ENCODE peak calls at places on chromosomes 4 and X, in six cellular contexts. A is PC-9; Q is heart left ventricle; I is neuronal stem cell; M is tibial nerve; C is CD4-positive, alpha-beta memory T cell. K is an unnamed sample.
A peak's percentile ranks its signal among the peaks of the same experiment; 100 is the strongest.

GRCh38 chr4:150140774-150141400 is 62.6 kb downstream of the DCLK2 start:
- DNase-seq in A (no peak), Q (no peak), I (no peak), M (no peak), C (no peak), K (no peak)

GRCh38 chr4:72900952-72901351 is 168.6 kb downstream of the COX18 start:
- DNase-seq in A (no peak), Q (no peak), I (no peak), M (no peak), C (no peak), K (no peak)

GRCh38 chr4:152052431-152053057 is 291.7 kb upstream of the GATB start:
- DNase-seq in A (no peak), Q (no peak), I (no peak), M (no peak), C (no peak), K (no peak)

GRCh38 chr4:158998624-158999023 is 104.3 kb upstream of the RAPGEF2 start:
- DNase-seq in A (no peak), Q (no peak), I (no peak), M (no peak), C (no peak), K (no peak)

GRCh38 chr4:26238782-26239647 is 81.8 kb upstream of the RBPJ start:
- DNase-seq in A (no peak), Q (no peak), I (peak; percentile 58), M (peak; percentile 43), C (no peak), K (no peak)

GRCh38 chrX:18701621-18702361 is 5.7 kb upstream of the PPEF1 start:
- DNase-seq in A (peak; percentile 30), Q (no peak), I (no peak), M (peak; percentile 6), C (no peak), K (peak; percentile 38)

GRCh38 chrX:50202539-50202938 is 1.7 kb upstream of the AKAP4 start:
- DNase-seq in A (no peak), Q (no peak), I (no peak), M (no peak), C (no peak), K (no peak)

GRCh38 chr4:139740531-139741041 is 75.0 kb downstream of the MGST2 start:
- DNase-seq in A (peak; percentile 58), Q (peak; percentile 77), I (no peak), M (peak; percentile 75), C (no peak), K (peak; percentile 88)

GRCh38 chrX:107742754-107743191 is 32.8 kb downstream of the TSC22D3 start:
- DNase-seq in A (no peak), Q (peak; percentile 64), I (no peak), M (no peak), C (peak; percentile 36), K (no peak)

GRCh38 chrX:71053217-71053621 is 14.9 kb downstream of the SNX12 start:
- DNase-seq in A (no peak), Q (no peak), I (peak; percentile 62), M (no peak), C (peak; percentile 28), K (no peak)

GRCh38 chr4:68368566-68369473 is 18.9 kb upstream of the YTHDC1 start:
- DNase-seq in A (peak; percentile 32), Q (no peak), I (no peak), M (no peak), C (no peak), K (no peak)

GRCh38 chr4:1556541-1557220 is 127.4 kb downstream of the FAM53A start:
- DNase-seq in A (no peak), Q (no peak), I (no peak), M (no peak), C (no peak), K (no peak)

GRCh38 chrX:152833378-152833777 is 2.5 kb downstream of the NSDHL start:
- DNase-seq in A (no peak), Q (no peak), I (no peak), M (no peak), C (no peak), K (no peak)

DNA sequence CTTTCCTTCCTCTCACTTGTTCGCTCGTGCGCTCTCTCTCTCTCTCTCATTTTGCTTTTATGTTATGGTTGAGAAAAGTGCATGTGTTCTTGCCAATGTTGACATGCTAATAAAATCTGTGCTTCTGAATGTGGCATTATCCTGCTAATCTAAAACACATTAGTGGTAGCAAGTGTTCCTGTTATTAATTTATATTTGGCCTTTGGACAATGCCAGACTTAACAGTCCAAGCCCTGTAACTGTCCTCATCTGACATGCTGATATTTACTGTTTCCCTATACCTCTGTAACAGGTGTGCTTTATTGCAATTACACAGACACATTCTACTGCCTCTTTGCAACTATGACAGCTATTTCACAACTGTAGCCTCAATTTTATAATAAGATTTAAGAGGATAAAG is 2.7 kb downstream of the PPARGC1A start:
- DNase-seq in A (no peak), Q (no peak), I (no peak), M (no peak), C (no peak), K (no peak)
- H3K4me1 ChIP-seq in A (no peaks in the 10 kb centered on the region), Q (peaks cover 6% of the 10 kb centered on the region), I (peaks cover 6% of the 10 kb centered on the region), M (no peaks in the 10 kb centered on the region), C (no peaks in the 10 kb centered on the region), K (peaks cover 31% of the 10 kb centered on the region)

GRCh38 chr4:119246177-119246576 is 33.7 kb downstream of the USP53 start:
- DNase-seq in A (no peak), Q (no peak), I (no peak), M (no peak), C (no peak), K (no peak)

GRCh38 chr4:119243868-119244267 is 31.4 kb downstream of the USP53 start:
- DNase-seq in A (no peak), Q (no peak), I (no peak), M (no peak), C (no peak), K (no peak)

GRCh38 chr4:119242417-119242816 is 29.9 kb downstream of the USP53 start:
- DNase-seq in A (no peak), Q (no peak), I (no peak), M (no peak), C (no peak), K (no peak)

GRCh38 chr4:119244832-119245231 is 32.3 kb downstream of the USP53 start:
- DNase-seq in A (no peak), Q (no peak), I (no peak), M (no peak), C (no peak), K (no peak)

DNA sequence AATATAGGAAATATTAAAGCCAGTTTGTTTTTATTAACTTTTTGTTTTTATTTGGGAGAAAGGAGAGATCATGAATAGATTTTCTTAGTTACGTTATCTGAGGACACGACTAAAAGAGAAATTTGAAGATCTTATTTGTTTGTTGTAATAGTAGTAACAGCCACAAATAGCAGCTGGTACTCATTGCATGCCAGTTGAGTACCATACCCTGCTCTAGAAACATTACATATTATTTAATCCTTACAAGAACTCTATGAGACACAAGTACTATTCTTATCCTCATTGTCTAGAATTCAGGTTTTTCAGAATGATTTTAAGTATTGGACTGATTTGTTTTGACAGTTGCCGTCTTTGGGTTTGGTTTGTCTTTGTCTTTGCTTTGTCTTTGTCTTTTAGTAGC is 31.8 kb downstream of the USP53 start:
- DNase-seq in A (no peak), Q (no peak), I (no peak), M (no peak), C (no peak), K (no peak)
- H3K36me3 ChIP-seq in A (no peaks in the 10 kb centered on the region), Q (peaks cover 63% of the 10 kb centered on the region), I (no peaks in the 10 kb centered on the region), M (peaks cover 71% of the 10 kb centered on the region), C (peaks cover 16% of the 10 kb centered on the region), K (peaks cover 49% of the 10 kb centered on the region)

DNA sequence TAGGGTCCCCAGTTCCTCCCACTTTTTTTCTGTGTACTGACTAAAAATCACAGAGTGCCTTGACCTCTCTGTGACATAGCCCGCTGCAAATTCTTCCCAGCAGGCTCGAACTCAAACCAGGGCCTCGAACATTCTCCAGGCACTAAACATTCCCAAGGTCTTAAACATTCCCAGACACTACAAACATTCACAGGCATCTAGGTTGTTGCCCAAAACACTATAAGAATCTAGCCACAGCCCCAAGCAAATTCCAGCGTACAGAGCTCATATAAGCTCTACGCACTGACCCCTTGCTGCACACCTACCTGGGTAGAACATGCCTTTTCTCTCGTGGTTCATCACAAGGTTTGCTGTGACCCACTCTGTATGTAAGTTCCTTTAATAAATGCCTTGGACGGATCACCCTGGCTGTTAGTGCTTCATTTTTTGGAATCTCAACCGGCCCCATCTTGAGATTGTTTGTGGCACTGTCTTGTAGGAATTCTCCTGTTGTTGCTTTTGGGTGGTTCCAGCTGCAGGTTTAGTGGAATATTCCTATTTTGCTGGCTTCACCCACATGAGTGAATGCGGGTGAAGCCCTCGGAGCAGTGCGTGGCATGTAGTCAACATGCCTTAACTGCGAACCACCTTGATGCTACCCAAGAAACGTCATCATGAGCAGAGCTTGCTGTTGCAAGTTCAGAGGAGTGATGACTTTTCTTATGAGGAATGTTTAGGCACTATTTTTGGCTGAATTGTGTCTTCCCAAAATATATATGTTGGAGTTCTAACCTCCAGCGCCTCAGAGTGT is 230.0 kb downstream of the HS3ST1 start:
- DNase-seq in A (no peak), Q (no peak), I (no peak), M (no peak), C (no peak), K (no peak)
- H3K9me3 ChIP-seq in A (no peaks in the 10 kb centered on the region), Q (no peaks in the 10 kb centered on the region), I (no peaks in the 10 kb centered on the region), M (no peaks in the 10 kb centered on the region), C (no peaks in the 10 kb centered on the region), K (no peaks in the 10 kb centered on the region)

GRCh38 chrX:23478561-23478960 is 143.9 kb downstream of the PTCHD1 start:
- DNase-seq in A (no peak), Q (no peak), I (no peak), M (no peak), C (no peak), K (no peak)

GRCh38 chrX:23483396-23483795 is 148.7 kb downstream of the PTCHD1 start:
- DNase-seq in A (no peak), Q (no peak), I (no peak), M (no peak), C (no peak), K (no peak)

GRCh38 chrX:23478056-23478455 is 143.4 kb downstream of the PTCHD1 start:
- DNase-seq in A (no peak), Q (no peak), I (no peak), M (no peak), C (no peak), K (no peak)
- H3K4me1 ChIP-seq in A (no peaks in the 10 kb centered on the region), Q (no peaks in the 10 kb centered on the region), I (no peaks in the 10 kb centered on the region), M (no peaks in the 10 kb centered on the region), C (no peaks in the 10 kb centered on the region), K (peaks cover 21% of the 10 kb centered on the region)

GRCh38 chr4:7864685-7865084 is 75.0 kb downstream of the AFAP1 start:
- DNase-seq in A (no peak), Q (no peak), I (no peak), M (no peak), C (no peak), K (no peak)
- H3K36me3 ChIP-seq in A (peaks cover 17% of the 10 kb centered on the region), Q (peaks cover 16% of the 10 kb centered on the region), I (peaks cover 2% of the 10 kb centered on the region), M (peaks cover 21% of the 10 kb centered on the region), C (no peaks in the 10 kb centered on the region), K (no peaks in the 10 kb centered on the region)